ENCODE peak calls at places on chromosomes 7 and 10, in seven cellular contexts. One of them, this sample, is unnamed.

GRCh38 chr7:2066251-2066919 is 166.4 kb downstream of the MAD1L1 start:
- ATAC-seq in CD4-positive, alpha-beta T cell: peak; percentile 94
- ATAC-seq in Panc1: no peak
- ATAC-seq in heart left ventricle: no peak
- ATAC-seq in pancreas: no peak
- ATAC-seq in aorta: no peak
- ATAC-seq in PC-3: no peak
- ATAC-seq in this sample: no peak

GRCh38 chr7:79778786-79779382 is 325.4 kb upstream of the MAGI2 start:
- ATAC-seq in CD4-positive, alpha-beta T cell: no peak
- ATAC-seq in Panc1: no peak
- ATAC-seq in heart left ventricle: no peak
- ATAC-seq in pancreas: peak; percentile 26
- ATAC-seq in aorta: no peak
- ATAC-seq in PC-3: no peak
- ATAC-seq in this sample: no peak

GRCh38 chr7:3120513-3120912 is 76.8 kb upstream of the CARD11 start:
- ATAC-seq in CD4-positive, alpha-beta T cell: peak; percentile 89
- ATAC-seq in Panc1: no peak
- ATAC-seq in heart left ventricle: no peak
- ATAC-seq in pancreas: no peak
- ATAC-seq in aorta: no peak
- ATAC-seq in PC-3: no peak
- ATAC-seq in this sample: no peak

GRCh38 chr10:46523119-46523880 is 33.2 kb downstream of the GPRIN2 start:
- ATAC-seq in CD4-positive, alpha-beta T cell: no peak
- ATAC-seq in Panc1: peak; percentile 49
- ATAC-seq in heart left ventricle: peak; percentile 52
- ATAC-seq in pancreas: peak; percentile 82
- ATAC-seq in aorta: peak; percentile 40
- ATAC-seq in PC-3: peak; percentile 70
- ATAC-seq in this sample: peak; percentile 8

GRCh38 chr10:96873086-96873485 is 41.0 kb downstream of the LCOR start:
- ATAC-seq in CD4-positive, alpha-beta T cell: no peak
- ATAC-seq in Panc1: no peak
- ATAC-seq in heart left ventricle: no peak
- ATAC-seq in pancreas: no peak
- ATAC-seq in aorta: no peak
- ATAC-seq in PC-3: no peak
- ATAC-seq in this sample: no peak

GRCh38 chr10:101397140-101397539 is 43.2 kb downstream of the BTRC start:
- ATAC-seq in CD4-positive, alpha-beta T cell: peak; percentile 83
- ATAC-seq in Panc1: no peak
- ATAC-seq in heart left ventricle: peak; percentile 41
- ATAC-seq in pancreas: no peak
- ATAC-seq in aorta: no peak
- ATAC-seq in PC-3: no peak
- ATAC-seq in this sample: no peak

GRCh38 chr10:22022257-22023051 is 18.9 kb upstream of the DNAJC1 start:
- ATAC-seq in CD4-positive, alpha-beta T cell: peak; percentile 95
- ATAC-seq in Panc1: no peak
- ATAC-seq in heart left ventricle: peak; percentile 98
- ATAC-seq in pancreas: no peak
- ATAC-seq in aorta: no peak
- ATAC-seq in PC-3: no peak
- ATAC-seq in this sample: no peak

GRCh38 chr10:119341236-119342016 is 134.1 kb downstream of the GRK5 start:
- ATAC-seq in CD4-positive, alpha-beta T cell: no peak
- ATAC-seq in Panc1: peak; percentile 50
- ATAC-seq in heart left ventricle: peak; percentile 82
- ATAC-seq in pancreas: no peak
- ATAC-seq in aorta: no peak
- ATAC-seq in PC-3: peak; percentile 71
- ATAC-seq in this sample: peak; percentile 67

GRCh38 chr10:110373857-110374654 is 69.3 kb upstream of the SMNDC1 start:
- ATAC-seq in CD4-positive, alpha-beta T cell: no peak
- ATAC-seq in Panc1: no peak
- ATAC-seq in heart left ventricle: no peak
- ATAC-seq in pancreas: no peak
- ATAC-seq in aorta: no peak
- ATAC-seq in PC-3: no peak
- ATAC-seq in this sample: no peak

GRCh38 chr10:96690755-96691730 is 29.3 kb downstream of the PIK3AP1 start:
- ATAC-seq in CD4-positive, alpha-beta T cell: no peak
- ATAC-seq in Panc1: no peak
- ATAC-seq in heart left ventricle: no peak
- ATAC-seq in pancreas: no peak
- ATAC-seq in aorta: no peak
- ATAC-seq in PC-3: no peak
- ATAC-seq in this sample: no peak

GRCh38 chr7:99679032-99679399 is 780 bp downstream of the CYP3A5 start:
- ATAC-seq in CD4-positive, alpha-beta T cell: no peak
- ATAC-seq in Panc1: peak; percentile 60
- ATAC-seq in heart left ventricle: no peak
- ATAC-seq in pancreas: peak; percentile 85
- ATAC-seq in aorta: no peak
- ATAC-seq in PC-3: peak; percentile 99
- ATAC-seq in this sample: no peak

GRCh38 chr10:86960003-86960862 is 1.8 kb downstream of the SNCG start:
- ATAC-seq in CD4-positive, alpha-beta T cell: peak; percentile 91
- ATAC-seq in Panc1: peak; percentile 76
- ATAC-seq in heart left ventricle: peak; percentile 66
- ATAC-seq in pancreas: peak; percentile 90
- ATAC-seq in aorta: peak; percentile 81
- ATAC-seq in PC-3: peak; percentile 77
- ATAC-seq in this sample: peak; percentile 56

GRCh38 chr7:23299770-23300300 is 696 bp downstream of the MALSU1 start:
- ATAC-seq in CD4-positive, alpha-beta T cell: no peak
- ATAC-seq in Panc1: peak; percentile 5
- ATAC-seq in heart left ventricle: peak; percentile 2
- ATAC-seq in pancreas: peak; percentile 3
- ATAC-seq in aorta: no peak
- ATAC-seq in PC-3: peak; percentile 6
- ATAC-seq in this sample: no peak

GRCh38 chr7:115230882-115231508 is 309.1 kb downstream of the MDFIC start:
- ATAC-seq in CD4-positive, alpha-beta T cell: peak; percentile 83
- ATAC-seq in Panc1: peak; percentile 94
- ATAC-seq in heart left ventricle: peak; percentile 92
- ATAC-seq in pancreas: peak; percentile 88
- ATAC-seq in aorta: peak; percentile 72
- ATAC-seq in PC-3: peak; percentile 96
- ATAC-seq in this sample: peak; percentile 66

GRCh38 chr10:4720463-4720862 is 105.5 kb upstream of the AKR1E2 start:
- ATAC-seq in CD4-positive, alpha-beta T cell: no peak
- ATAC-seq in Panc1: no peak
- ATAC-seq in heart left ventricle: no peak
- ATAC-seq in pancreas: no peak
- ATAC-seq in aorta: no peak
- ATAC-seq in PC-3: no peak
- ATAC-seq in this sample: no peak

GRCh38 chr7:83011954-83012353 is 150.7 kb downstream of the PCLO start:
- ATAC-seq in CD4-positive, alpha-beta T cell: no peak
- ATAC-seq in Panc1: no peak
- ATAC-seq in heart left ventricle: no peak
- ATAC-seq in pancreas: no peak
- ATAC-seq in aorta: no peak
- ATAC-seq in PC-3: no peak
- ATAC-seq in this sample: no peak

GRCh38 chr10:44864042-44864436 is 47.1 kb upstream of the TMEM72 start:
- ATAC-seq in CD4-positive, alpha-beta T cell: peak; percentile 14
- ATAC-seq in Panc1: no peak
- ATAC-seq in heart left ventricle: peak; percentile 29
- ATAC-seq in pancreas: peak; percentile 84
- ATAC-seq in aorta: peak; percentile 4
- ATAC-seq in PC-3: peak; percentile 19
- ATAC-seq in this sample: no peak

GRCh38 chr7:142476077-142476476 is 218.2 kb upstream of the PRSS58 start:
- ATAC-seq in CD4-positive, alpha-beta T cell: no peak
- ATAC-seq in Panc1: no peak
- ATAC-seq in heart left ventricle: no peak
- ATAC-seq in pancreas: no peak
- ATAC-seq in aorta: no peak
- ATAC-seq in PC-3: no peak
- ATAC-seq in this sample: no peak

GRCh38 chr10:649798-650690 is 39.4 kb downstream of the DIP2C start:
- ATAC-seq in CD4-positive, alpha-beta T cell: no peak
- ATAC-seq in Panc1: peak; percentile 59
- ATAC-seq in heart left ventricle: peak; percentile 48
- ATAC-seq in pancreas: peak; percentile 88
- ATAC-seq in aorta: peak; percentile 67
- ATAC-seq in PC-3: no peak
- ATAC-seq in this sample: peak; percentile 85

GRCh38 chr10:30536578-30536977 is 93.0 kb downstream of the LYZL2 start:
- ATAC-seq in CD4-positive, alpha-beta T cell: no peak
- ATAC-seq in Panc1: no peak
- ATAC-seq in heart left ventricle: no peak
- ATAC-seq in pancreas: peak; percentile 15
- ATAC-seq in aorta: no peak
- ATAC-seq in PC-3: no peak
- ATAC-seq in this sample: no peak

GRCh38 chr7:45663965-45664623 is 89.9 kb downstream of the ADCY1 start:
- ATAC-seq in CD4-positive, alpha-beta T cell: no peak
- ATAC-seq in Panc1: no peak
- ATAC-seq in heart left ventricle: no peak
- ATAC-seq in pancreas: no peak
- ATAC-seq in aorta: no peak
- ATAC-seq in PC-3: no peak
- ATAC-seq in this sample: no peak

DNA sequence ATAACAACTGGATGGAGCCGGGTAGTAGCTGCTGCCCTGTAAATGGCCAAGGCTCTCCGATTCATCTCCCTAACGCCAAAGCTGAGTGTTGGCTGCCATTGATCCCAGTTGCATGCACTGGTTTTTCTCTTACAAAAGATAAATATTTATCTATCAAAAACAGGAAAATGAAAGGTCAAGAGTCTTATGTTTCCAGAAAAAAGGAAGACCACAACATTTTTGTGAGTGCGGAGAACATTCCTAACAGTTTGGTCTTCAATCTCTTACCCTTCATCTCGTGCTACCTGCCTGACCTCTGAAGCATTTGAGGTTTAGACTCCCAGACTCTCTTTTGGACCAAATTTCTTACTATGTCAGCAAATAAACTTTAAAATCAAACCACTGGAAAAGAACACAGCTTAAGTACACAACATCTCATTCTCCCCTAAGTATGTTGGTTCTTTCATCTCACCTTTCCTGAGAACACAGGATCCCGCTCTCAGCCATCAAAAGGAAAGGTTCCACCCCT is 61.6 kb downstream of the SORBS1 start:
- ATAC-seq in CD4-positive, alpha-beta T cell: no peak
- ATAC-seq in Panc1: no peak
- ATAC-seq in heart left ventricle: no peak
- ATAC-seq in pancreas: no peak
- ATAC-seq in aorta: no peak
- ATAC-seq in PC-3: no peak
- ATAC-seq in this sample: no peak
- H3K27ac ChIP-seq in CD4-positive, alpha-beta T cell: no peak overlapping the region
- H3K27ac ChIP-seq in Panc1: peak overlapping the region; percentile 2
- H3K27ac ChIP-seq in heart left ventricle: peak overlapping the region; percentile 89
- H3K27ac ChIP-seq in pancreas: no peak overlapping the region
- H3K27ac ChIP-seq in aorta: peak overlapping the region; percentile 36
- H3K27ac ChIP-seq in PC-3: no peak overlapping the region
- H3K27ac ChIP-seq in this sample: peak overlapping the region; percentile 100

GRCh38 chr7:159098424-159098786 is 46.3 kb downstream of the VIPR2 start:
- ATAC-seq in CD4-positive, alpha-beta T cell: no peak
- ATAC-seq in Panc1: no peak
- ATAC-seq in heart left ventricle: no peak
- ATAC-seq in pancreas: no peak
- ATAC-seq in aorta: no peak
- ATAC-seq in PC-3: no peak
- ATAC-seq in this sample: no peak
- H3K9me3 ChIP-seq in CD4-positive, alpha-beta T cell: no peaks in the 10 kb centered on the region
- H3K9me3 ChIP-seq in Panc1: no peaks in the 10 kb centered on the region
- H3K9me3 ChIP-seq in heart left ventricle: no peaks in the 10 kb centered on the region
- H3K9me3 ChIP-seq in pancreas: no peaks in the 10 kb centered on the region
- H3K9me3 ChIP-seq in aorta: no peaks in the 10 kb centered on the region
- H3K9me3 ChIP-seq in PC-3: no peaks in the 10 kb centered on the region
- H3K9me3 ChIP-seq in this sample: no peaks in the 10 kb centered on the region

GRCh38 chr10:69223028-69223342 is 2.9 kb downstream of the HKDC1 start:
- ATAC-seq in CD4-positive, alpha-beta T cell: no peak
- ATAC-seq in Panc1: no peak
- ATAC-seq in heart left ventricle: no peak
- ATAC-seq in pancreas: no peak
- ATAC-seq in aorta: no peak
- ATAC-seq in PC-3: no peak
- ATAC-seq in this sample: no peak
- H3K27ac ChIP-seq in CD4-positive, alpha-beta T cell: no peak overlapping the region
- H3K27ac ChIP-seq in Panc1: peak overlapping the region; percentile 25
- H3K27ac ChIP-seq in heart left ventricle: no peak overlapping the region
- H3K27ac ChIP-seq in pancreas: no peak overlapping the region
- H3K27ac ChIP-seq in aorta: no peak overlapping the region
- H3K27ac ChIP-seq in PC-3: peak overlapping the region; percentile 86
- H3K27ac ChIP-seq in this sample: no peak overlapping the region

GRCh38 chr7:627661-628027 is 98.9 kb upstream of the DNAAF5 start:
- ATAC-seq in CD4-positive, alpha-beta T cell: no peak
- ATAC-seq in Panc1: no peak
- ATAC-seq in heart left ventricle: no peak
- ATAC-seq in pancreas: no peak
- ATAC-seq in aorta: no peak
- ATAC-seq in PC-3: no peak
- ATAC-seq in this sample: no peak

GRCh38 chr7:628826-629225 is 97.7 kb upstream of the DNAAF5 start:
- ATAC-seq in CD4-positive, alpha-beta T cell: no peak
- ATAC-seq in Panc1: no peak
- ATAC-seq in heart left ventricle: no peak
- ATAC-seq in pancreas: no peak
- ATAC-seq in aorta: no peak
- ATAC-seq in PC-3: no peak
- ATAC-seq in this sample: no peak

GRCh38 chr7:628041-628763 is 98.3 kb upstream of the DNAAF5 start:
- ATAC-seq in CD4-positive, alpha-beta T cell: no peak
- ATAC-seq in Panc1: no peak
- ATAC-seq in heart left ventricle: peak; percentile 41
- ATAC-seq in pancreas: no peak
- ATAC-seq in aorta: no peak
- ATAC-seq in PC-3: no peak
- ATAC-seq in this sample: no peak

GRCh38 chr7:623464-623863 is 103.0 kb upstream of the DNAAF5 start:
- ATAC-seq in CD4-positive, alpha-beta T cell: no peak
- ATAC-seq in Panc1: no peak
- ATAC-seq in heart left ventricle: no peak
- ATAC-seq in pancreas: no peak
- ATAC-seq in aorta: no peak
- ATAC-seq in PC-3: no peak
- ATAC-seq in this sample: no peak

GRCh38 chr7:625376-625971 is 101.0 kb upstream of the DNAAF5 start:
- ATAC-seq in CD4-positive, alpha-beta T cell: no peak
- ATAC-seq in Panc1: no peak
- ATAC-seq in heart left ventricle: no peak
- ATAC-seq in pancreas: no peak
- ATAC-seq in aorta: no peak
- ATAC-seq in PC-3: no peak
- ATAC-seq in this sample: no peak
- H3K9me3 ChIP-seq in CD4-positive, alpha-beta T cell: peaks cover 42% of the 10 kb centered on the region
- H3K9me3 ChIP-seq in Panc1: peaks cover 9% of the 10 kb centered on the region
- H3K9me3 ChIP-seq in heart left ventricle: peaks cover 26% of the 10 kb centered on the region
- H3K9me3 ChIP-seq in pancreas: no peaks in the 10 kb centered on the region
- H3K9me3 ChIP-seq in aorta: peaks cover 2% of the 10 kb centered on the region
- H3K9me3 ChIP-seq in PC-3: no peaks in the 10 kb centered on the region
- H3K9me3 ChIP-seq in this sample: no peaks in the 10 kb centered on the region

This sample was measured in gastroesophageal sphincter.